ENCODE peak calls at places on chromosome 19, in five cellular contexts. One of them, this sample, is unnamed. For H3K4me1, the result is how much of the 10 kb centered on the place peaks cover.

GRCh38 chr19:4376245-4376990 is 23.9 kb downstream of the SH3GL1 start:
- DNase-seq in stomach: no peak
- DNase-seq in heart right ventricle: no peak
- DNase-seq in PC-3: peak
- DNase-seq in A549: no peak
- DNase-seq in this sample: no peak

GRCh38 chr19:1039646-1040475 is at the start of gene ABCA7:
- DNase-seq in stomach: peak
- DNase-seq in heart right ventricle: peak
- DNase-seq in PC-3: peak
- DNase-seq in A549: peak
- DNase-seq in this sample: peak

GRCh38 chr19:46015080-46015960 is 7.5 kb downstream of the PGLYRP1 start:
- DNase-seq in stomach: peak
- DNase-seq in heart right ventricle: peak
- DNase-seq in PC-3: no peak
- DNase-seq in A549: peak
- DNase-seq in this sample: peak

GRCh38 chr19:52297601-52298358 is 811 bp downstream of the ZNF480 start:
- DNase-seq in stomach: no peak
- DNase-seq in heart right ventricle: no peak
- DNase-seq in PC-3: no peak
- DNase-seq in A549: no peak
- DNase-seq in this sample: no peak

GRCh38 chr19:43470288-43470687 is 4.9 kb upstream of the LYPD3 start:
- DNase-seq in stomach: no peak
- DNase-seq in heart right ventricle: no peak
- DNase-seq in PC-3: peak
- DNase-seq in A549: no peak
- DNase-seq in this sample: no peak

GRCh38 chr19:49106648-49107135 is 7.5 kb upstream of the LIN7B start:
- DNase-seq in stomach: peak
- DNase-seq in heart right ventricle: peak
- DNase-seq in PC-3: peak
- DNase-seq in A549: peak
- DNase-seq in this sample: peak

GRCh38 chr19:18663940-18664530 is 19.4 kb upstream of the CRTC1 start:
- DNase-seq in stomach: no peak
- DNase-seq in heart right ventricle: no peak
- DNase-seq in PC-3: no peak
- DNase-seq in A549: no peak
- DNase-seq in this sample: no peak

GRCh38 chr19:35518313-35518712 is 4.9 kb upstream of the DMKN start:
- DNase-seq in stomach: no peak
- DNase-seq in heart right ventricle: no peak
- DNase-seq in PC-3: peak
- DNase-seq in A549: peak
- DNase-seq in this sample: no peak

GRCh38 chr19:44260695-44261446 is 1.2 kb downstream of the ZNF233 start:
- DNase-seq in stomach: no peak
- DNase-seq in heart right ventricle: no peak
- DNase-seq in PC-3: no peak
- DNase-seq in A549: no peak
- DNase-seq in this sample: no peak

GRCh38 chr19:18658366-18658855 is 21.6 kb downstream of the KLHL26 start:
- DNase-seq in stomach: no peak
- DNase-seq in heart right ventricle: no peak
- DNase-seq in PC-3: no peak
- DNase-seq in A549: no peak
- DNase-seq in this sample: no peak

GRCh38 chr19:41362143-41362847 is 1.7 kb downstream of the B9D2 start:
- DNase-seq in stomach: no peak
- DNase-seq in heart right ventricle: no peak
- DNase-seq in PC-3: peak
- DNase-seq in A549: peak
- DNase-seq in this sample: no peak

GRCh38 chr19:50835785-50836542 is 2.6 kb upstream of the KLK15 start:
- DNase-seq in stomach: peak
- DNase-seq in heart right ventricle: peak
- DNase-seq in PC-3: peak
- DNase-seq in A549: peak
- DNase-seq in this sample: peak

GRCh38 chr19:39671739-39672363 is 16.1 kb downstream of the LGALS16 start:
- DNase-seq in stomach: peak
- DNase-seq in heart right ventricle: no peak
- DNase-seq in PC-3: peak
- DNase-seq in A549: peak
- DNase-seq in this sample: no peak

GRCh38 chr19:21482863-21483276 is 22.5 kb upstream of the ZNF429 start:
- DNase-seq in stomach: peak
- DNase-seq in heart right ventricle: peak
- DNase-seq in PC-3: peak
- DNase-seq in A549: peak
- DNase-seq in this sample: peak

GRCh38 chr19:12694641-12695040 is 1.8 kb downstream of the FBXW9 start:
- DNase-seq in stomach: no peak
- DNase-seq in heart right ventricle: no peak
- DNase-seq in PC-3: no peak
- DNase-seq in A549: no peak
- DNase-seq in this sample: no peak

GRCh38 chr19:982567-983170 is 1.5 kb upstream of the WDR18 start:
- DNase-seq in stomach: peak
- DNase-seq in heart right ventricle: peak
- DNase-seq in PC-3: peak
- DNase-seq in A549: peak
- DNase-seq in this sample: peak

GRCh38 chr19:16887353-16888265 is 1.2 kb upstream of the F2RL3 start:
- DNase-seq in stomach: no peak
- DNase-seq in heart right ventricle: no peak
- DNase-seq in PC-3: no peak
- DNase-seq in A549: no peak
- DNase-seq in this sample: no peak

GRCh38 chr19:42634409-42635232 is 39.9 kb upstream of the CEACAM8 start:
- DNase-seq in stomach: peak
- DNase-seq in heart right ventricle: no peak
- DNase-seq in PC-3: peak
- DNase-seq in A549: peak
- DNase-seq in this sample: no peak

GRCh38 chr19:13783565-13784500 is 9.6 kb downstream of the C19orf53 start:
- DNase-seq in stomach: no peak
- DNase-seq in heart right ventricle: no peak
- DNase-seq in PC-3: no peak
- DNase-seq in A549: no peak
- DNase-seq in this sample: no peak

GRCh38 chr19:53824134-53824611 is at the start of gene NLRP12:
- DNase-seq in stomach: no peak
- DNase-seq in heart right ventricle: no peak
- DNase-seq in PC-3: no peak
- DNase-seq in A549: no peak
- DNase-seq in this sample: no peak

GRCh38 chr19:55400281-55401087 is 7.1 kb downstream of the UBE2S start:
- DNase-seq in stomach: no peak
- DNase-seq in heart right ventricle: no peak
- DNase-seq in PC-3: no peak
- DNase-seq in A549: no peak
- DNase-seq in this sample: no peak

GRCh38 chr19:7292950-7293794 is 1.0 kb downstream of the INSR start:
- DNase-seq in stomach: peak
- DNase-seq in heart right ventricle: peak
- DNase-seq in PC-3: no peak
- DNase-seq in A549: no peak
- DNase-seq in this sample: peak

GRCh38 chr19:50315773-50316448 is 13.3 kb downstream of the KCNC3 start:
- DNase-seq in stomach: no peak
- DNase-seq in heart right ventricle: no peak
- DNase-seq in PC-3: no peak
- DNase-seq in A549: peak
- DNase-seq in this sample: no peak

GRCh38 chr19:24052811-24053210 is 34.2 kb upstream of the ZNF254 start:
- DNase-seq in stomach: no peak
- DNase-seq in heart right ventricle: no peak
- DNase-seq in PC-3: no peak
- DNase-seq in A549: no peak
- DNase-seq in this sample: no peak

GRCh38 chr19:16561382-16561781 is 10.8 kb downstream of the SLC35E1 start:
- DNase-seq in stomach: no peak
- DNase-seq in heart right ventricle: no peak
- DNase-seq in PC-3: no peak
- DNase-seq in A549: no peak
- DNase-seq in this sample: no peak

GRCh38 chr19:49147923-49148682 is 7.1 kb downstream of the HRC start:
- DNase-seq in stomach: no peak
- DNase-seq in heart right ventricle: no peak
- DNase-seq in PC-3: no peak
- DNase-seq in A549: no peak
- DNase-seq in this sample: no peak

GRCh38 chr19:4057913-4058695 is 8.6 kb downstream of the ZBTB7A start:
- DNase-seq in stomach: peak
- DNase-seq in heart right ventricle: peak
- DNase-seq in PC-3: peak
- DNase-seq in A549: peak
- DNase-seq in this sample: peak

DNA sequence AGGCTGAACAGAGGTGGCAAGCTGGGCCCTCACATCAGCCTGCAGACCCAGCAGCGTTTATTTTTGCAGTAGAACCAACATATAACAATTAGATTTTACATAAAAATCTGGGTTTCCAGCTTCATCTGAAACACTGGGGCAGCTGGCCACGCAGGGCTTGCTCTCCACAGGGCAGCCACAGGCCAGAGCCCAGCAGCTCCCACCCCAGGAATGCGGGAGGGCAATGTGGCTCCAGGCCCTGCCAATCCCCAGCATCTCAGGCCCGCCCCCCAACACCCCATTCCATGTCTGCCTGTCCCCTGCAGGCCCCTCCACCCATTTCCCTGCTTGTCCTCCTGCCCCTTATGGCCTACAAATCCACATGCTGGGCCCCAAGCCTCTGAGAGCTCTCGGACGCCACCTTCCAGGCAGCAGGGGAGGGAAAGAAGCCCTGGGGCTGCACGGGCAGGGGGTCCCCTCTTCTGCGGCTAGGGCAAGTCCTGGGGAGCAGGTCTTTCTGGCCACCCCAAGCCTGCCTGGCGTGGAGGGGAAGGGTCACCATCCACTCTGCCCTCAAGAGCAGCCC is 15.0 kb upstream of the VSTM2B start:
- DNase-seq in stomach: no peak
- DNase-seq in heart right ventricle: no peak
- DNase-seq in PC-3: no peak
- DNase-seq in A549: no peak
- DNase-seq in this sample: no peak
- H3K4me1 ChIP-seq in stomach: under half
- H3K4me1 ChIP-seq in heart right ventricle: under half
- H3K4me1 ChIP-seq in PC-3: under half
- H3K4me1 ChIP-seq in A549: under half
- H3K4me1 ChIP-seq in this sample: under half

DNA sequence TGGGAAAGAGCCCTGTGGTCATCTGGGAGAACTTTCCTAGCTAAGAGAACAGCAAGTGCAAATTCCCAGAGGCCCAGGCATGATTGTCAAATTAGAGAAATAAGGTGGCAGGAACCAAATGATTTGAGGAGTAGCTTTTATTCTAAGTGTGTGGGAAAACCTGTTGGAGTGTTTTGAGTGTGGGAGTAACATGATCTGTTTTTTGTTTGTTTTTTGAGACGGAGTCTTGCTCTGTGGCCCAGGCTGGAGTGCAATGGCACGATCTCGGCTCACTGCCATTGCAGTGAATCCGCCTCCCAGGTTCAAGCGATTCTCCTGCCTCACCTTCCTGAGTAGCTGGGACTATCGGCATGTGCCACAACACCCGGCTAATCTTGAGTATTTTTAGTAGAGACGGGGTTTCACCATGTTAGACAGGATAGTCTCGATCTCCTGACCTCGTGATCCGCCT is 2.4 kb downstream of the SAE1 start:
- DNase-seq in stomach: no peak
- DNase-seq in heart right ventricle: no peak
- DNase-seq in PC-3: no peak
- DNase-seq in A549: no peak
- DNase-seq in this sample: no peak
- H3K4me3 ChIP-seq in stomach: no peak
- H3K4me3 ChIP-seq in heart right ventricle: no peak
- H3K4me3 ChIP-seq in PC-3: peak
- H3K4me3 ChIP-seq in A549: no peak
- H3K4me3 ChIP-seq in this sample: no peak

GRCh38 chr19:57802269-57802668 is 12.4 kb downstream of the ZNF552 start:
- DNase-seq in stomach: no peak
- DNase-seq in heart right ventricle: no peak
- DNase-seq in PC-3: no peak
- DNase-seq in A549: no peak
- DNase-seq in this sample: no peak

GRCh38 chr19:57800696-57801095 is 14.0 kb downstream of the ZNF552 start:
- DNase-seq in stomach: no peak
- DNase-seq in heart right ventricle: no peak
- DNase-seq in PC-3: no peak
- DNase-seq in A549: no peak
- DNase-seq in this sample: no peak

GRCh38 chr19:57803265-57803593 is 11.5 kb downstream of the ZNF552 start:
- DNase-seq in stomach: no peak
- DNase-seq in heart right ventricle: no peak
- DNase-seq in PC-3: no peak
- DNase-seq in A549: no peak
- DNase-seq in this sample: no peak

GRCh38 chr19:57807541-57807940 is 7.2 kb downstream of the ZNF552 start:
- DNase-seq in stomach: no peak
- DNase-seq in heart right ventricle: no peak
- DNase-seq in PC-3: no peak
- DNase-seq in A549: no peak
- DNase-seq in this sample: no peak

DNA sequence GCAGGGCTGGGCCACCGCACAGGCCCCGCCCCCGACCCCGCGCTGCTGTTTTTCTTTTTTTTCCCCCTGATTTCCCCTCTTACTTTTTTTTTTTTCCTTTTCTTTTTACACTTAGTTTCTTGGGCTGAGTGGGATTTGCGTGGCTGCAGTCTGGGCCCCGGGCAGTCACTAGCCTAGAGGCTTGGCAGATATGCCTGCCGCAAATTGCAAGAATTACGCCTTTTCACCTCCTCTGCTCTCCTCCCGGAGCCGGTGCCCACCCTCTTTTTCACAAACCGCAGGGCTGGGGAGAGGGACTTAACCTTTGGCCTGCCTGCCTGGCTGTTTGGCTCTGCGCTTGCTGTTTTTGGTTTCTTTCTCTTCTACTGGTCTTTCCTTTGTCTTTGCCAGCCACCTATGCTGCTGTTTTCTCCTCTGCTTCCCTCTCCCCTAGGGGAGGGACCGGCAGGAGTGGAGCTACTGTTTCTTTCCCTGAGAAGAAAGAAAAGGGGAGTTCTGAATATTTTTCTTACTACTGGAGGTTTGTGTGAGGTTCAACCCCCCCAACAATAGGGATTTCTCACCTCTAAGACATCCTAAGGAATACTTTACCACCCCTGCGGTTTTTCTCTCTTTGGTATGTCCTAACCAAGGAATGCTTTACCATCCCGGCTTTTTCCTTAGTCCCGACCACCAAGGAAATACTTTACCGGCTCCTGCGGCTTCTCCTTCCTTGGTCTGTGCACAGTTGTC is 11.0 kb downstream of the ZNF552 start:
- DNase-seq in stomach: peak
- DNase-seq in heart right ventricle: no peak
- DNase-seq in PC-3: peak
- DNase-seq in A549: no peak
- DNase-seq in this sample: no peak
- H3K4me1 ChIP-seq in stomach: under half
- H3K4me1 ChIP-seq in heart right ventricle: under half
- H3K4me1 ChIP-seq in PC-3: under half
- H3K4me1 ChIP-seq in A549: under half
- H3K4me1 ChIP-seq in this sample: under half

GRCh38 chr19:38615007-38615581 is 2.7 kb downstream of the MAP4K1 start:
- DNase-seq in stomach: no peak
- DNase-seq in heart right ventricle: no peak
- DNase-seq in PC-3: no peak
- DNase-seq in A549: no peak
- DNase-seq in this sample: no peak
- H3K4me3 ChIP-seq in stomach: no peak
- H3K4me3 ChIP-seq in heart right ventricle: no peak
- H3K4me3 ChIP-seq in PC-3: no peak
- H3K4me3 ChIP-seq in A549: no peak
- H3K4me3 ChIP-seq in this sample: no peak

This sample was measured in left ventricle myocardium inferior.